ENCODE peak calls at places on chromosomes 2 and 18, in seven cellular contexts. U is stimulated activated CD4-positive, alpha-beta T cell treated with anti-CD3 and anti-CD28 coated beads, Interleukin-2, amount 100 ng/mL, for 24 hours; J is breast epithelium; T is astrocyte; K is H9; A is activated CD8-positive, alpha-beta memory T cell treated with anti-CD3 and anti-CD28 coated beads, Interleukin-2, amount 50 U/mL, for 4 hours; D is erythroblast. G is an unnamed sample.

GRCh38 chr2:137677466-137677865 is 286.8 kb upstream of the HNMT start:
- DNase-seq in K (no peak), U (no peak), T (no peak), J (no peak), A (no peak), D (no peak), G (no peak)

GRCh38 chr2:94870392-94871225 is 621 bp upstream of the TEKT4 start:
- DNase-seq in A (no peak), U (peak), K (peak), J (no peak), D (no peak), T (no peak), G (no peak)

GRCh38 chr2:65820454-65820853 is 388.1 kb upstream of the SPRED2 start:
- DNase-seq in K (no peak), A (no peak), U (no peak), T (no peak), D (no peak), J (no peak), G (no peak)

GRCh38 chr2:237791977-237792727 is 6.4 kb upstream of the RBM44 start:
- DNase-seq in A (no peak), T (no peak), U (no peak), D (no peak), K (peak), J (no peak), G (no peak)

GRCh38 chr2:231245253-231246094 is 47.0 kb downstream of the ARMC9 start:
- DNase-seq in U (no peak), K (no peak), J (no peak), T (no peak), A (no peak), D (peak), G (no peak)

GRCh38 chr2:37802899-37803379 is 122.1 kb upstream of the RMDN2 start:
- DNase-seq in J (no peak), T (peak), D (no peak), A (no peak), K (no peak), U (no peak), G (no peak)

GRCh38 chr18:22276334-22276713 is 106.9 kb downstream of the GATA6 start:
- DNase-seq in K (no peak), D (no peak), T (no peak), A (no peak), J (no peak), U (no peak), G (no peak)

GRCh38 chr2:220891405-220891804 is 680.7 kb downstream of the EPHA4 start:
- DNase-seq in D (no peak), K (no peak), J (no peak), A (no peak), U (no peak), T (peak), G (no peak)

GRCh38 chr18:34608064-34608463 is 102.0 kb upstream of the DTNA start:
- DNase-seq in K (no peak), J (no peak), A (no peak), T (no peak), U (no peak), D (no peak), G (no peak)

GRCh38 chr2:105803337-105803736 is 58.6 kb downstream of the NCK2 start:
- DNase-seq in K (no peak), J (no peak), A (no peak), T (no peak), U (no peak), D (no peak), G (no peak)

GRCh38 chr18:79422022-79422782 is 26.5 kb downstream of the NFATC1 start:
- DNase-seq in D (no peak), K (no peak), A (no peak), J (no peak), T (peak), U (no peak), G (no peak)

GRCh38 chr2:51918113-51918512 is 886.2 kb upstream of the NRXN1 start:
- DNase-seq in A (no peak), U (no peak), D (no peak), T (peak), J (no peak), K (no peak), G (no peak)

GRCh38 chr2:162537651-162538050 is 193.7 kb downstream of the GCA start:
- DNase-seq in D (no peak), A (no peak), K (no peak), T (peak), U (no peak), J (no peak), G (no peak)

GRCh38 chr2:195711478-195711877 is 54.5 kb downstream of the SLC39A10 start:
- DNase-seq in D (no peak), K (no peak), U (no peak), T (no peak), J (no peak), A (no peak), G (no peak)

GRCh38 chr2:144004742-144005141 is 515.2 kb downstream of the ZEB2 start:
- DNase-seq in A (no peak), U (no peak), K (no peak), T (no peak), J (no peak), D (peak), G (no peak)

GRCh38 chr2:65532318-65532717 is 99.9 kb upstream of the SPRED2 start:
- DNase-seq in U (no peak), D (no peak), T (no peak), K (no peak), J (no peak), A (no peak), G (no peak)

GRCh38 chr2:237987263-237987662 is 20.4 kb downstream of the UBE2F start:
- DNase-seq in U (no peak), J (no peak), A (no peak), K (no peak), D (peak), T (no peak), G (no peak)

GRCh38 chr2:154194917-154195643 is 323.4 kb downstream of the GALNT13 start:
- DNase-seq in A (no peak), T (no peak), K (no peak), U (no peak), D (no peak), J (no peak), G (no peak)

GRCh38 chr18:72672364-72673151 is 128.4 kb upstream of the CBLN2 start:
- DNase-seq in U (no peak), J (no peak), A (no peak), D (peak), K (no peak), T (peak), G (no peak)

GRCh38 chr2:237932731-237933131 is 34.1 kb upstream of the UBE2F start:
- DNase-seq in U (no peak), A (no peak), J (no peak), D (no peak), T (peak), K (no peak), G (no peak)

GRCh38 chr2:53724511-53724910 is 43.1 kb upstream of the CHAC2 start:
- DNase-seq in U (no peak), K (no peak), A (no peak), J (no peak), T (peak), D (no peak), G (no peak)

GRCh38 chr2:237696471-237696870 is 69.1 kb downstream of the LRRFIP1 start:
- DNase-seq in D (peak), T (no peak), A (no peak), U (peak), J (no peak), K (peak), G (no peak)

GRCh38 chr2:116911520-116911919 is 903.0 kb upstream of the DDX18 start:
- DNase-seq in T (no peak), A (no peak), D (no peak), K (no peak), J (no peak), U (no peak), G (no peak)

GRCh38 chr18:28124239-28125029 is 52.5 kb downstream of the CDH2 start:
- DNase-seq in K (no peak), A (no peak), J (no peak), U (no peak), D (no peak), T (peak), G (no peak)

GRCh38 chr2:112634153-112634873 is 11.4 kb upstream of the SLC20A1 start:
- DNase-seq in A (peak), K (no peak), D (no peak), U (no peak), T (no peak), J (peak), G (no peak)

G was measured in RWPE2.